ENCODE peak calls at places on chromosome 11, in five cellular contexts. U, K, A, M and G are unnamed samples.

GRCh38 chr11:67409781-67410368 is 5.6 kb upstream of the CARNS1 start:
- DNase-seq in K (peak; percentile 56), A (peak; percentile 61), U (no peak), M (peak; percentile 33), G (no peak)

GRCh38 chr11:2472428-2473186 is 27.8 kb downstream of the KCNQ1 start:
- DNase-seq in U (no peak), M (no peak), A (no peak), K (no peak), G (no peak)

GRCh38 chr11:99015634-99016454 is 4.9 kb upstream of the CNTN5 start:
- DNase-seq in K (no peak), U (peak; percentile 19), M (peak; percentile 12), A (peak; percentile 40), G (peak; percentile 48)

GRCh38 chr11:127470485-127470884 is 469.9 kb upstream of the KIRREL3 start:
- DNase-seq in M (no peak), A (no peak), U (no peak), K (no peak), G (peak; percentile 17)

GRCh38 chr11:67230886-67231285 is 35.4 kb upstream of the GRK2 start:
- DNase-seq in M (no peak), K (no peak), A (no peak), U (no peak), G (no peak)

GRCh38 chr11:11620251-11620965 is 1.4 kb downstream of the GALNT18 start:
- DNase-seq in A (no peak), M (peak; percentile 47), K (no peak), U (no peak), G (peak; percentile 70)

GRCh38 chr11:116215471-116216113 is 557.2 kb downstream of the BUD13 start:
- DNase-seq in A (no peak), K (no peak), M (no peak), U (no peak), G (no peak)

GRCh38 chr11:121467965-121468364 is 15.2 kb upstream of the SORL1-AS1 start:
- DNase-seq in M (no peak), K (no peak), A (no peak), U (peak; percentile 90), G (no peak)

GRCh38 chr11:120136356-120136755 is 1.6 kb downstream of the TRIM29 start:
- DNase-seq in A (no peak), K (no peak), M (no peak), U (no peak), G (peak; percentile 2)

GRCh38 chr11:117597083-117597482 is 199.9 kb downstream of the DSCAML1 start:
- DNase-seq in M (peak; percentile 12), U (no peak), A (peak; percentile 21), K (no peak), G (no peak)

GRCh38 chr11:57349491-57350274 is 11.5 kb downstream of the P2RX3 start:
- DNase-seq in K (no peak), A (peak; percentile 35), M (peak; percentile 26), U (no peak), G (peak; percentile 88)

GRCh38 chr11:107591098-107591445 is at the start of gene ELMOD1:
- DNase-seq in U (no peak), M (no peak), A (peak; percentile 7), K (no peak), G (peak; percentile 90)

GRCh38 chr11:33492569-33492968 is 208.1 kb downstream of the C11orf91 start:
- DNase-seq in K (no peak), U (no peak), A (no peak), M (no peak), G (peak; percentile 19)

GRCh38 chr11:69392104-69392653 is 89.3 kb upstream of the LINC01488 start:
- DNase-seq in U (no peak), K (no peak), A (no peak), M (no peak), G (no peak)

GRCh38 chr11:76302707-76303395 is 78.1 kb downstream of the THAP12 start:
- DNase-seq in U (no peak), M (no peak), A (no peak), K (no peak), G (no peak)

GRCh38 chr11:62025429-62026105 is 58.1 kb upstream of the FTH1 start:
- DNase-seq in A (peak; percentile 87), K (no peak), M (peak; percentile 82), U (peak; percentile 56), G (no peak)

GRCh38 chr11:111001986-111002616 is 243.4 kb upstream of the POU2AF2 start:
- DNase-seq in A (no peak), U (no peak), M (no peak), K (no peak), G (no peak)

GRCh38 chr11:111441443-111441842 is 62.4 kb upstream of the POU2AF1 start:
- DNase-seq in U (no peak), K (no peak), M (no peak), A (no peak), G (no peak)

GRCh38 chr11:118622376-118623290 is 15.2 kb downstream of the PHLDB1 start:
- DNase-seq in K (no peak), M (peak; percentile 68), U (no peak), A (no peak), G (peak; percentile 67)

GRCh38 chr11:76845069-76845468 is 15.6 kb upstream of the ACER3 start:
- DNase-seq in K (no peak), A (no peak), M (no peak), U (no peak), G (no peak)

GRCh38 chr11:60274462-60274861 is 6.0 kb upstream of the MS4A4A start:
- DNase-seq in U (no peak), M (no peak), A (no peak), K (no peak), G (no peak)

GRCh38 chr11:88181776-88182175 is 6.5 kb upstream of the RAB38 start:
- DNase-seq in A (no peak), K (no peak), U (no peak), M (no peak), G (no peak)

GRCh38 chr11:2151500-2152257 is 9.3 kb downstream of the INS start:
- DNase-seq in U (no peak), A (peak; percentile 73), K (no peak), M (peak; percentile 75), G (peak; percentile 90)

GRCh38 chr11:110349109-110349996 is 52.9 kb upstream of the RDX start:
- DNase-seq in U (peak; percentile 94), M (no peak), A (no peak), K (no peak), G (no peak)

GRCh38 chr11:28759311-28759710 is 651.1 kb downstream of the METTL15 start:
- DNase-seq in A (no peak), U (no peak), K (no peak), M (peak; percentile 2), G (no peak)

GRCh38 chr11:66421492-66422205 is 814 bp downstream of the NPAS4 start:
- DNase-seq in K (peak; percentile 85), M (peak; percentile 55), A (peak; percentile 78), U (peak; percentile 37), G (peak; percentile 82)

GRCh38 chr11:17740649-17741235 is 6.2 kb downstream of the KCNC1 start:
- DNase-seq in M (no peak), K (no peak), A (no peak), U (no peak), G (no peak)

GRCh38 chr11:5252280-5253265 is 2.0 kb downstream of the HBG2 start:
- DNase-seq in K (no peak), A (no peak), M (no peak), U (no peak), G (no peak)

DNA sequence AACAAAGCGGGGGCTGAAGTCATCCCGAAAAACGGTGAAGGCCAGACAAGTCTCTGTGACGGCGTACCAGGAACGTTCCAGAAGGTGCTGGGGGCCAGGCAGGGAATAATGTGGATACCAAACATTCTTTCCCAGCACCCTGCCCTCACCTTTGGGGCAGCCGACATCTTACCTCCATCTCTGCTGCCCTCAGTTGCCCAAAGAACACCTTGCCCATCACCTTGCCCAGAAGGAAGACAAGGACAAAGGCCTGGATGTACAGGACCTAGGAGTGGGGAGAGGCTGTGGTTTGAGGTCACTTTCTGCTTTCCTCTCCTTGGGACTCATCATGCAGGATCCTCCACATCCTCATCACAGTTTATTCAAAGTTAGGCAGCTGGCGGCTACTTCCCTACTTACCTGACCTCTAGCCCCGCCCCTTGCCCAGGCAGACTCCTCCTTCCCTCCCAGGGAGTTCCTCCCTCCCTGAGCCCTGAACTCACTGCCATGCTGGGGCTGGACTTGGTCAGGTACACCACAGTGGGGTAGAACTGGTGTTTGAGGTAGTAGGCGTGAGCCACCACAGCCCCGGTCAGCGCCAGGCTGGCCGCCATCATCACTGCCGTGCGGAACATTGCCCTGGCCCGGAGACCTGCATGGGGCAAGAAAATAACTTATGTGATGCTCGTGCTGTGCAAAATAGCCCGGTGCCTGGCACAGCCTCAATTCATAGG is 1.2 kb downstream of the SYVN1 start:
- DNase-seq in U (no peak), M (peak; percentile 64), A (peak; percentile 47), K (no peak), G (peak; percentile 62)
- TF ChIP-seq YY1 in U (peak; percentile 68), M (no peak), A (no peak), K (no peak), G (no peak)

DNA sequence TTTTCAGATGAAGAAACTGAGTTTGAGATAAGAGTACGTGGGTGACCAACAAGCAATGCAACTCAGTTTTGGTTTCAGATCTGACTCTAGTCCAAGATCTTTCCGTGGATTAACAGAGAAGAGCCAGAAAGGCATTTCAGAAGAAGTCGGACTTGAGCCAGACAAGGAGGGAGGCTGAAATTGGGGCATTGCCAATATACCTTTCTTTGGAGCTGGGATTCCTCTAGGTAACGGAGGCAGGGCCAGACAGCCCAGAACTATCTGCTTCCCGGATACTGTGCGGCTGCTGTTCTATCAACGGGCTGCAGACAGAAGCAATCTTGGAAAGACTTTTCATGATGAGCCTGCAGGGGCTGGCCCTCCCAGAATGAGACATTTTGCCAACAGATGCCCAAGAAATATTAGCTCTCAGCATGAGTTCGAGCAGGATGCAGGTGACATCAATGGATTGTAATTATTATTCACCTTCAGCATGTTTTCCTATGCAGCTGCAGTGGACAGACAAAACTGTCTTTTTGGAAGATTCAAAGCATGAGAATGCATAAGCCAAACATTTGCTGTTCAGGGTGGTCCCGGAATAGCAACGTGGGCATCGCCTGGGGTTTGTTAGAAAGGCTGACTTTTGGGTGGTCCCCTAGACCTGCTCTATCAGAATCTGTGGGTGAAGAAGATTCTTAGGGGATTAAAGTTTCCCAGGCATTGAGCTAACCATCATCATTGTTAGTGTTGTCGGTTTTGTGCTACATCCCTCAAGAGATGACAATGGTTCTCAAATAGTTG is 95.7 kb downstream of the SCN3B start:
- DNase-seq in M (no peak), U (no peak), K (no peak), A (no peak), G (no peak)
- TF ChIP-seq SIN3A in M (no peak), U (no peak), K (no peak), A (no peak), G (no peak)

GRCh38 chr11:39078465-39078864 is 2381.0 kb downstream of the LRRC4C start:
- DNase-seq in M (no peak), U (no peak), A (no peak), K (no peak), G (no peak)
- TF ChIP-seq YY1 in M (no peak), U (no peak), A (no peak), K (no peak), G (no peak)

DNA sequence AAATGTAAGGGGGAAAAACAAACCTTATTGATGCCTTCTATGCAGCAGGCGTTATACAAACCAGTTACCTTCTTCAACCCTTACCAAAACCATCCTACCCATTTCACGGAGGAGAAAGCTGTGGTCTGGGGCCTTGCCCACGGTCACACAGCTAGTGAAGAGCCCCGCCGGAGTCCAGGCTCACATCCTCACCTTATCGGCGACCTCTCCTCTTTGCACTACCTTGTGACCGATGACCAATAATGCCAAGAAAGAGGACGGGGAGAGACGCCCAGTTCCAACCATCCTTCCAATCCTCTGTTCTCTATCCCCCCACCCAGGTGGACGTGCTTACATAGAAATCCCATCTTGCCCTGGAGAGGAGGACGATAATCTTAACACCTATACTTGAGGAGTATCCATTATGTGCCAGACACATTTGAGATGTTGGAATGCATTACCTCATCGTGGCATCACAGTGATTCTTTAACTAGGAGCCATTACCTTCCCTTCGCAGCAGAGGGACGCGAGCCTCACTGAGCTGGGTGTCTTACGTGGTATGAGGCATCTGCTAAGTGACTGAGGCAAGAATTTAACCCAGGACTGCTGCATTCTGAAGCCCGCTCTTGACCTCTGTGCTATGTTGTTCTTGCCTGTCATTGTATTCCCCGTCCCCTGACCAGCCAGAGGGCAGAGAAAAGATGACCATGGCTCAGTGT is 253.7 kb upstream of the B3GAT1 start:
- DNase-seq in M (no peak), A (no peak), U (no peak), K (no peak), G (no peak)
- TF ChIP-seq SIN3A in M (no peak), A (no peak), U (no peak), K (no peak), G (no peak)